ENCODE peak calls at places on chromosomes 5 and 9, in four cellular contexts. One of them, this sample, is unnamed.

GRCh38 chr9:137145731-137146526 is 7.0 kb downstream of the GRIN1 start:
- DNase-seq in OCI-LY7: no peak
- DNase-seq in H1: no peak
- DNase-seq in stomach: no peak
- DNase-seq in this sample: no peak

GRCh38 chr5:131496400-131496713 is 138.7 kb downstream of the RAPGEF6 start:
- DNase-seq in H1: no peak
- DNase-seq in stomach: no peak
- DNase-seq in OCI-LY7: peak; percentile 42
- DNase-seq in this sample: no peak

GRCh38 chr9:93156475-93157008 is 22.5 kb upstream of the NINJ1 start:
- DNase-seq in H1: no peak
- DNase-seq in OCI-LY7: no peak
- DNase-seq in stomach: no peak
- DNase-seq in this sample: no peak

GRCh38 chr5:139118804-139119203 is 79.4 kb downstream of the SIL1 start:
- DNase-seq in stomach: no peak
- DNase-seq in OCI-LY7: no peak
- DNase-seq in H1: no peak
- DNase-seq in this sample: no peak

GRCh38 chr9:92292338-92293074 is 991 bp downstream of the IARS1 start:
- DNase-seq in OCI-LY7: peak; percentile 17
- DNase-seq in stomach: no peak
- DNase-seq in H1: no peak
- DNase-seq in this sample: no peak

GRCh38 chr5:163730206-163730782 is 224.9 kb downstream of the MAT2B start:
- DNase-seq in stomach: no peak
- DNase-seq in H1: no peak
- DNase-seq in OCI-LY7: no peak
- DNase-seq in this sample: no peak

GRCh38 chr9:135308809-135309762 is 170.5 kb upstream of the PPP1R26 start:
- DNase-seq in OCI-LY7: no peak
- DNase-seq in H1: no peak
- DNase-seq in stomach: no peak
- DNase-seq in this sample: no peak

GRCh38 chr9:29211681-29212589 is 1638.7 kb upstream of the C9orf72 start:
- DNase-seq in H1: peak; percentile 85
- DNase-seq in OCI-LY7: no peak
- DNase-seq in stomach: peak; percentile 67
- DNase-seq in this sample: peak; percentile 35

GRCh38 chr9:99490736-99491135 is 268.7 kb downstream of the SEC61B start:
- DNase-seq in stomach: no peak
- DNase-seq in OCI-LY7: no peak
- DNase-seq in H1: no peak
- DNase-seq in this sample: no peak

GRCh38 chr9:121862973-121863372 is 211.5 kb downstream of the DAB2IP start:
- DNase-seq in H1: no peak
- DNase-seq in stomach: no peak
- DNase-seq in OCI-LY7: no peak
- DNase-seq in this sample: no peak

GRCh38 chr5:17203329-17204132 is 13.9 kb upstream of the BASP1 start:
- DNase-seq in OCI-LY7: peak; percentile 65
- DNase-seq in H1: no peak
- DNase-seq in stomach: no peak
- DNase-seq in this sample: peak; percentile 37

GRCh38 chr5:122078116-122078865 is at the start of gene LOX:
- DNase-seq in stomach: peak; percentile 50
- DNase-seq in H1: peak; percentile 67
- DNase-seq in OCI-LY7: no peak
- DNase-seq in this sample: peak; percentile 56

GRCh38 chr9:132518151-132518550 is 64.3 kb upstream of the BARHL1 start:
- DNase-seq in stomach: no peak
- DNase-seq in OCI-LY7: no peak
- DNase-seq in H1: no peak
- DNase-seq in this sample: no peak

GRCh38 chr5:42586625-42587024 is 163.4 kb downstream of the GHR start:
- DNase-seq in OCI-LY7: no peak
- DNase-seq in stomach: peak; percentile 44
- DNase-seq in H1: no peak
- DNase-seq in this sample: peak; percentile 85

GRCh38 chr9:81791076-81791475 is 101.7 kb upstream of the TLE1 start:
- DNase-seq in OCI-LY7: no peak
- DNase-seq in stomach: no peak
- DNase-seq in H1: no peak
- DNase-seq in this sample: no peak

GRCh38 chr9:120758544-120758943 is 34.7 kb downstream of the FBXW2 start:
- DNase-seq in OCI-LY7: no peak
- DNase-seq in stomach: no peak
- DNase-seq in H1: no peak
- DNase-seq in this sample: no peak

GRCh38 chr5:138763037-138763778 is 10.0 kb downstream of the CTNNA1 start:
- DNase-seq in H1: no peak
- DNase-seq in stomach: no peak
- DNase-seq in OCI-LY7: no peak
- DNase-seq in this sample: no peak

DNA sequence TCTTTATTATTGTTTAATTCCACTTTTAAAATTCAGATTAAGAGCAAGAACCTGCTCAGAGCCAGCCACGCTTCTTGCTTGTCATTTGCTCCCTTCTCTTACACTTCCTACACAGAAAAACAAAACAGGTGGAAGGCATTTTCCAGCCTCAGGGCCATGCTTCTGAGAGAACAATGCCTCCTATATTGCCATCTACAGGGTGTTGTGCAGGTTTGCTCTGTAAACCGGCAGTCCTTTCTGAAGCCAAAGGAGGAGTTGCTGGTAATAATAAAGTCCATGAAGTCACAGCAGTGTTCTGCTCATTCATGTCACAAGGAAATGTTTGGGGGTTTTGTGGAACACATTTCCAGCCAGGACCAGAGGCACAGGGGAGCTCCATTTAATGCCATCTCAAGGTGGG is 16.1 kb upstream of the PRLR start:
- DNase-seq in OCI-LY7: no peak
- DNase-seq in stomach: no peak
- DNase-seq in H1: no peak
- DNase-seq in this sample: peak; percentile 23
- TF ChIP-seq CTCF in OCI-LY7: no peak
- TF ChIP-seq CTCF in stomach: peak; percentile 18
- TF ChIP-seq CTCF in H1: no peak
- TF ChIP-seq CTCF in this sample: peak; percentile 33

DNA sequence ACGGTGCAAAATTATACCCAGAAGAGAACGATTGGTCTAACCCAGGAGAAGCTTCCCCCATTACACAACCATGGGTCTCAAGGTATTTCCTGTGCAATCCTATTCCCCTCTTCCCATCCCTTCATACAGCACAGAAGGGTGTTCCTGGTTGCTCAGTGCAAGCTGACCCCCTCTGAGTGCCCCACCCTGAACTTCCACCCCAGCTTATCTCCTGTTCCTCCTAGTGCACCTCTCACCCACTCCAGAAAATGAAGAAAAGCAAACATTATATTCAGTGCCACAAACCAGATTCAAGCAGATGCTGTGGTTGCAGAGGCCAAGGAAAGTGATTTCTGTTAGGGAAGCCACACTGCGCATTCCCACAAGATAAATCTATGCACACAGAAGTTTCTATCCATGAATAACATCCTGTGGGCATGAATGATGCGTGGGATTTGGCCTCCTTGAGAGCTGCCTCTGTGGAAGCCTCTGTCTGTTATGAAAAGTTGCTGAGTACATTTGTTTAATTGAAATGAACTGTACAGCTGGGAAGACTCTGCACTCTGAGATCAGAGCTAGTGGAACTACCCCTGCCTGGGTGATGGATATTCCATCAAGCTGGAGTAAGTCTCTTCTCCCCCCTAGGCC is 2.2 kb upstream of the OR2S2 start:
- DNase-seq in H1: peak; percentile 13
- DNase-seq in stomach: no peak
- DNase-seq in OCI-LY7: no peak
- DNase-seq in this sample: no peak
- H3K27ac ChIP-seq in H1: no peak overlapping the region
- H3K27ac ChIP-seq in stomach: no peak overlapping the region
- H3K27ac ChIP-seq in OCI-LY7: no peak overlapping the region
- H3K27ac ChIP-seq in this sample: no peak overlapping the region

DNA sequence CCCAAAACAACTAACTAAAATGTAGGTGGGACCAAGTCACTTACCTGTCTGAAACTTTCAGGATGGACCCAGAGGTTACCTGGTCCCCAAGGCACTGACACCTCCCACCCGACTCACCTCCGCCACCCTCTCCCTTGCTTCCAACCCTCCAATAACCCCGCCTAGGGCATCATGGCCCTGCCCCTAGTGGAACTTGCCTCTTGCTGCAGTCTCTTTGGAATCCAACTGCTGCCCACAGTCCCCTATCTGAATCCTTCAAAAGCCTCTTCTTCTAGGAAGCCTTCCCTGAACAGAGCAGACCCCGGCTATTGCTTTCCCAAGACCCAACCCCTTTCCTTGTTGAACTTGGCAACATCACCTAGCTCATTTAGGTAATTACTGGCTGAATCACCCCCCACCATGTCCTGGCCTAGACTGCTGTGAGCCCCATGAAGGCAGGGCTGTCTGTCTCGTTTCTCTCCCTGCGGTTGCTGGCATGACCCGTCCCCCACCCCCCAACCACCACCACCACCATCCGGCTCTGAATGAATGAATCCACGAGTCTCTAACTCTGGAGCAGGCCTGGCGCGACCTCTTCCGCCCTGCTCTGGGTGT is 9.4 kb downstream of the CRB2 start:
- DNase-seq in H1: no peak
- DNase-seq in OCI-LY7: no peak
- DNase-seq in stomach: no peak
- DNase-seq in this sample: no peak
- H3K4me3 ChIP-seq in H1: no peak overlapping the region
- H3K4me3 ChIP-seq in OCI-LY7: no peak overlapping the region
- H3K4me3 ChIP-seq in stomach: no peak overlapping the region
- H3K4me3 ChIP-seq in this sample: no peak overlapping the region

DNA sequence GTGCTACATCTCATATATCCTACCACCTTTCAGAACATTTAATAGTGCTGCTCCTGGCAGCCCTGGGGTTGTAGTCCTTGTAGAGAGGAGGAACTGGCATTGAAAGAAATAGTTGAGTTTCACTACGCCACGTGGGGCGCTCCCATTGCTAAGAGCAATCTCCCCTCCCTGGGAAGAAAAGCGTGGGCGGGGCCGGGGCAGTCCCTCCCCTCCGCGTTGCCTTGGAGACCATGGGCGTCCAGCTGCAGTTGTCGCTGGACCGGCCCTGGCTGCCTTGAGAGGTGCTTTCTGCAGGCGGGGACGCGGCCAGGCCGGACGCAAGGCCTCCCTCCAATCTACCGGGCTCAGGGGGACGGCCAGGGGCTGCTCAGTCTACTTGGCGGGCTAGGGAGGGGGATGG is 368 bp upstream of the CCDC180 start:
- DNase-seq in stomach: peak; percentile 68
- DNase-seq in OCI-LY7: no peak
- DNase-seq in H1: peak; percentile 97
- DNase-seq in this sample: peak; percentile 88
- TF ChIP-seq CTCF in stomach: no peak
- TF ChIP-seq CTCF in OCI-LY7: no peak
- TF ChIP-seq CTCF in H1: peak; percentile 34
- TF ChIP-seq CTCF in this sample: peak; percentile 20

GRCh38 chr5:134968055-134968454 is 348 bp downstream of the CATSPER3 start:
- DNase-seq in H1: no peak
- DNase-seq in stomach: no peak
- DNase-seq in OCI-LY7: no peak
- DNase-seq in this sample: no peak
- H3K27ac ChIP-seq in H1: no peak overlapping the region
- H3K27ac ChIP-seq in stomach: no peak overlapping the region
- H3K27ac ChIP-seq in OCI-LY7: no peak overlapping the region
- H3K27ac ChIP-seq in this sample: no peak overlapping the region

DNA sequence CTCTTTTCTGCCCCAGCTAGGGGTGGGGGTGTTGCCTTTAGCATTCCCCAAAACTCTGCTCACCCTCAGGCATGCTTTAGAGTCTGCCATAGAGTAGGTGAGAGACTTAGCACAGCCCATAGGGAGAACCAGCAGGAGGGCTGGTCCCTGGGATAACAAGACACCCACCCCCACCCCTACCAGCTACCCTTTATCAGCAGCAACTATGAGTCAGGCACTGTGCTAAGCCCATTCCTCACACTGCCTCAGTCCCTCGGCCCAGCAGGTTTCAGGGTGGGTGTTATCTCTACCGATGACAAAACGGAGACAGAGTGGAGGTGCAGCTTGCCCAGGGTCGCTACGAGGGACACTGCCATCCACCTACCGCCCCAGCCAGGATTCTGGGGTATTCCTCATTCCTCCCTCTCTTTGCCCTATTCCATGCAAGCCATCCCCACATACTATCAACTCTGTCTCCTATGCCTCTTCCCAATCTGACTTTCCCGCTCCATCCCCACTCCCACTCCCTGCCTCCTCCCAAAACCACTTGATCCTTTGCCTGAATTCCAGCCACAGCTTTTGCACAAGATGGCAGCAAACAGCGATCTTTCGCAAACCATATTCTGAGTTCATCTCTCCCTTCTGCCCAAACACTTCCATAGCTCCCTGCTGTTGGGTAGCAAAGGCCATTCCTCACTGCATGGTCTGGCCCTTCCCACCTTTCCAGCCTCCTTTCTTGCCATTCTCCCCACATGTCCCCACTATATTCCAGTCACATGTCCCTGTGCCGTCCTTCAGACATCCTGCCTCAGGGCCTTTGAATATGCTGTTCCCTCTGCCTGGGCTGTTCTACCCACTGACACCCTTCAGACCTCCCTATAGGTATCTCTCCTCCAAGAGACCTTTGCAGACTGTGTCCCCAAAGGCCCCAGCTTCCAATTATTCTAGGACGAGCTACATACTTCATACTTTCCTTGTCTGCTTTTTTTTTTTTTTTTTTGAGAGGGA is 5.1 kb downstream of the CIZ1 start:
- DNase-seq in OCI-LY7: no peak
- DNase-seq in H1: no peak
- DNase-seq in stomach: no peak
- DNase-seq in this sample: no peak
- H3K4me3 ChIP-seq in OCI-LY7: no peak overlapping the region
- H3K4me3 ChIP-seq in H1: no peak overlapping the region
- H3K4me3 ChIP-seq in stomach: no peak overlapping the region
- H3K4me3 ChIP-seq in this sample: no peak overlapping the region

GRCh38 chr9:128845186-128845931 is 15.8 kb upstream of the SPOUT1 start:
- DNase-seq in H1: no peak
- DNase-seq in stomach: no peak
- DNase-seq in OCI-LY7: no peak
- DNase-seq in this sample: no peak
- TF ChIP-seq CTCF in H1: peak; percentile 42
- TF ChIP-seq CTCF in stomach: no peak
- TF ChIP-seq CTCF in OCI-LY7: peak; percentile 20
- TF ChIP-seq CTCF in this sample: no peak

DNA sequence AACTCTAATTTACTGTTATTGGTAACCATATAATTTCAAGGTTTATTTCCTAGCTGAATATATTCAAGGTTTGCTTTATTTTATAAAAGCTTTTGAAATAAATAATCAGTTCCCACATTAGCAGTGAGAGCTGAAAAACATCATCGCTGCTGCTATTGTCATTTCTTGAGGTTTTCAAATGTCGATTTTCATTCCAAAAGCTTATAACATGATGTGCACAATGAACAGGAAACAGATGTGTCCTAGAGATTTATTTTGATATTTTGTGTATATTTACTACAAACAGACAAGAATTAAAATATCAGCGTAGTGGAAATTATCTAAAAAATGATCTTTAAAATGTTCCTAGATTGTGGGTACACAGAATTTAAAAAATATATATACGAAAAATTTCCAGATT is 10.5 kb upstream of the ITGA1 start:
- DNase-seq in stomach: no peak
- DNase-seq in OCI-LY7: no peak
- DNase-seq in H1: no peak
- DNase-seq in this sample: no peak
- H3K27ac ChIP-seq in stomach: no peak overlapping the region
- H3K27ac ChIP-seq in OCI-LY7: no peak overlapping the region
- H3K27ac ChIP-seq in H1: no peak overlapping the region
- H3K27ac ChIP-seq in this sample: no peak overlapping the region